ENCODE peak calls at places on chromosomes 12 and 14, in eight cellular contexts. E is right atrium auricular region; K is neuronal stem cell; Q is neural progenitor cell; B is effector memory CD4-positive, alpha-beta T cell; F is GM23338; S is ovary; A is body of pancreas. G is an unnamed sample.

GRCh38 chr12:25979563-25979962 is 21.1 kb downstream of the RASSF8 start:
- DNase-seq in K (no peak), E (no peak), F (no peak), Q (no peak), S (no peak), B (no peak), A (no peak), G (no peak)

GRCh38 chr12:5377997-5378596 is 53.8 kb upstream of the NTF3 start:
- DNase-seq in E (no peak), B (no peak), K (no peak), Q (no peak), A (no peak), S (no peak), F (no peak), G (no peak)

GRCh38 chr12:120264086-120264485 is 1.4 kb downstream of the PXN start:
- DNase-seq in S (no peak), Q (no peak), B (no peak), F (no peak), A (peak; percentile 23), E (no peak), K (no peak), G (no peak)

GRCh38 chr12:125773033-125773432 is 707.8 kb downstream of the AACS start:
- DNase-seq in E (no peak), Q (peak; percentile 48), S (no peak), K (no peak), A (no peak), B (no peak), F (peak; percentile 86), G (peak; percentile 73)

GRCh38 chr12:74415633-74416032 is 122.0 kb upstream of the ATXN7L3B start:
- DNase-seq in S (no peak), B (no peak), E (no peak), K (peak; percentile 6), F (peak; percentile 62), Q (peak; percentile 39), A (no peak), G (no peak)

GRCh38 chr12:84920331-84920730 is 7.7 kb upstream of the SLC6A15 start:
- DNase-seq in B (no peak), K (no peak), S (no peak), E (no peak), Q (no peak), A (no peak), F (no peak), G (no peak)

GRCh38 chr14:74504412-74504811 is 10.8 kb downstream of the ISCA2 start:
- DNase-seq in F (no peak), Q (no peak), K (no peak), A (no peak), B (no peak), E (no peak), S (no peak), G (no peak)

GRCh38 chr12:3962661-3963483 is 89.7 kb upstream of the PARP11 start:
- DNase-seq in K (no peak), F (no peak), A (no peak), E (no peak), B (peak; percentile 62), S (no peak), Q (no peak), G (no peak)

GRCh38 chr12:109069307-109070231 is 17.2 kb downstream of the USP30 start:
- DNase-seq in S (no peak), E (no peak), F (peak; percentile 69), Q (peak; percentile 81), B (no peak), K (peak; percentile 26), A (no peak), G (peak; percentile 86)

GRCh38 chr12:104328790-104329189 is 25.3 kb downstream of the EID3 start:
- DNase-seq in B (no peak), E (no peak), K (no peak), S (no peak), Q (no peak), A (no peak), F (no peak), G (no peak)

GRCh38 chr12:87687362-87687761 is 341.8 kb downstream of the C12orf50 start:
- DNase-seq in Q (no peak), E (no peak), A (no peak), B (no peak), F (peak; percentile 70), K (no peak), S (peak; percentile 8), G (no peak)

GRCh38 chr12:65648461-65648860 is 175.8 kb upstream of the HMGA2 start:
- DNase-seq in S (no peak), F (no peak), K (no peak), E (no peak), B (no peak), Q (no peak), A (no peak), G (no peak)

GRCh38 chr12:3035171-3035570 is 42.0 kb upstream of the TSPAN9 start:
- DNase-seq in K (no peak), B (no peak), A (no peak), Q (no peak), S (no peak), F (no peak), E (no peak), G (no peak)

GRCh38 chr12:111715242-111715641 is 29.4 kb downstream of the ACAD10 start:
- DNase-seq in A (no peak), K (no peak), E (peak; percentile 59), B (no peak), Q (no peak), F (no peak), S (no peak), G (no peak)

GRCh38 chr12:38155526-38156496 is 160.8 kb upstream of the ALG10B start:
- DNase-seq in E (peak; percentile 53), K (no peak), A (no peak), S (no peak), B (no peak), Q (no peak), F (no peak), G (peak; percentile 14)

GRCh38 chr14:74425525-74426201 is 347 bp downstream of the SYNDIG1L start:
- DNase-seq in S (peak; percentile 66), K (peak; percentile 78), F (peak; percentile 80), Q (peak; percentile 92), E (no peak), B (peak; percentile 15), A (peak; percentile 47), G (peak; percentile 98)

GRCh38 chr12:100794441-100795192 is at the start of gene ANO4:
- DNase-seq in K (no peak), E (no peak), A (no peak), S (peak; percentile 17), B (no peak), Q (peak; percentile 39), F (peak; percentile 42), G (peak; percentile 18)

GRCh38 chr14:74932401-74932901 is 9.4 kb upstream of the RPS6KL1 start:
- DNase-seq in F (no peak), S (no peak), E (no peak), Q (no peak), K (no peak), A (no peak), B (no peak), G (no peak)

GRCh38 chr14:22614240-22614799 is 16.2 kb downstream of the ABHD4 start:
- DNase-seq in E (no peak), A (peak; percentile 38), B (no peak), S (no peak), F (no peak), K (no peak), Q (peak; percentile 8), G (no peak)

GRCh38 chr12:25977047-25977446 is 18.6 kb downstream of the RASSF8 start:
- DNase-seq in B (no peak), K (no peak), F (no peak), E (no peak), S (no peak), A (no peak), Q (peak; percentile 56), G (no peak)

GRCh38 chr12:53456654-53457366 is 4.9 kb downstream of the PCBP2 start:
- DNase-seq in B (no peak), A (no peak), K (no peak), E (no peak), F (no peak), Q (no peak), S (no peak), G (no peak)

GRCh38 chr12:58419905-58420304 is 478.5 kb downstream of the ATP23 start:
- DNase-seq in B (no peak), F (no peak), A (no peak), Q (no peak), E (no peak), S (no peak), K (no peak), G (no peak)

GRCh38 chr12:58424735-58425379 is 483.5 kb downstream of the ATP23 start:
- DNase-seq in S (no peak), B (no peak), A (no peak), F (no peak), Q (no peak), E (no peak), K (no peak), G (no peak)

GRCh38 chr12:58420496-58420895 is 479.1 kb downstream of the ATP23 start:
- DNase-seq in B (no peak), F (no peak), E (no peak), Q (no peak), S (no peak), K (no peak), A (no peak), G (no peak)

GRCh38 chr12:58421990-58422389 is 480.6 kb downstream of the ATP23 start:
- DNase-seq in S (no peak), F (no peak), E (no peak), K (no peak), Q (no peak), A (no peak), B (no peak), G (no peak)

GRCh38 chr12:58425481-58426392 is 484.4 kb downstream of the ATP23 start:
- DNase-seq in A (no peak), E (no peak), K (peak; percentile 79), Q (peak; percentile 84), S (peak; percentile 28), B (no peak), F (peak; percentile 65), G (no peak)
- H3K4me3 ChIP-seq in A (no peak overlapping the region), E (no peak overlapping the region), K (peak overlapping the region; percentile 14), Q (peak overlapping the region; percentile 25), S (no peak overlapping the region), B (no peak overlapping the region), F (peak overlapping the region; percentile 31), G (no peak overlapping the region)

GRCh38 chr12:1812650-1813302 is 7.6 kb upstream of the LRTM2 start:
- DNase-seq in K (no peak), F (no peak), Q (no peak), B (no peak), A (no peak), S (no peak), E (no peak), G (no peak)
- H3K27me3 ChIP-seq in K (no peaks in the 10 kb centered on the region), F (no peaks in the 10 kb centered on the region), Q (no peaks in the 10 kb centered on the region), B (no peaks in the 10 kb centered on the region), A (no peaks in the 10 kb centered on the region), S (no peaks in the 10 kb centered on the region), E (no peaks in the 10 kb centered on the region), G (no peaks in the 10 kb centered on the region)

DNA sequence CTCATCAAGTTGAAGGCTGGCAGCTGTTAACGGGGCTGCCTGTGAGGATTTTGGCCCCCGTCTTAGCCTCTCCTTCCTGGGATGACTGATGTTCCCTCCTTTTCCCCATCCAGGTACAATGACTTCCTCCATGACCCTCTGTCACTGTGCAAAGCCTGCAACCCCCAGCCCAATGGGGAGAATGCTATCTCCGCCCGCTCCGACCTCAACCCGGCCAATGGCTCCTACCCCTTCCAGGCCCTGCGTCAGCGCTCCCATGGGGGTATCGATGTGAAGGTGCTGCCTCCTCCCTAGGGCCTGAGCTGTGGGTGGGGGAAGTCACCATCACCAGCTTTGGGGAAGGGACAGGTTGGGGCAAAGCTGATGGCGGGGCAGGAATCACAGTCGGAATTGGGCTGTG is 16.1 kb downstream of the SDS start:
- DNase-seq in E (no peak), F (no peak), B (no peak), K (no peak), S (no peak), Q (no peak), A (no peak), G (no peak)
- H3K36me3 ChIP-seq in E (peaks cover 73% of the 10 kb centered on the region), F (no peaks in the 10 kb centered on the region), B (peaks cover 24% of the 10 kb centered on the region), K (peaks cover 48% of the 10 kb centered on the region), S (no peaks in the 10 kb centered on the region), Q (no peaks in the 10 kb centered on the region), A (peaks cover 17% of the 10 kb centered on the region), G (peaks cover 3% of the 10 kb centered on the region)

GRCh38 chr12:21940972-21941521 is at the start of gene ABCC9:
- DNase-seq in K (peak; percentile 46), E (peak; percentile 62), F (peak; percentile 63), B (no peak), A (peak; percentile 61), S (peak; percentile 71), Q (peak; percentile 72), G (peak; percentile 50)
- H3K4me3 ChIP-seq in K (no peak within 1 kb of the TSS), E (peak within 1 kb of the TSS; percentile 61), F (peak within 1 kb of the TSS; percentile 70), B (peak within 1 kb of the TSS; percentile 3), A (peak within 1 kb of the TSS; percentile 27), S (peak within 1 kb of the TSS; percentile 50), Q (peak within 1 kb of the TSS; percentile 50), G (peak within 1 kb of the TSS; percentile 47)

G was measured in H7.